ENCODE peak calls at places on chromosomes 2 and 18, in four cellular contexts. G, C, I and A are unnamed samples.
A peak's percentile ranks its signal among the peaks of the same experiment; 100 is the strongest.

GRCh38 chr2:203982276-203982675 is 45.7 kb downstream of the ICOS start:
- DNase-seq in C (no peak), G (no peak), I (no peak), A (no peak)

GRCh38 chr2:100670232-100670631 is 107.4 kb downstream of the PDCL3 start:
- DNase-seq in G (no peak), C (no peak), I (no peak), A (no peak)

GRCh38 chr2:229164545-229165249 is 106.4 kb downstream of the PID1 start:
- DNase-seq in C (no peak), G (no peak), I (no peak), A (no peak)

GRCh38 chr18:58541137-58541788 is 87.6 kb downstream of the ALPK2 start:
- DNase-seq in I (peak; percentile 26), C (no peak), G (no peak), A (no peak)

GRCh38 chr2:73915437-73915993 is 11.2 kb upstream of the DGUOK start:
- DNase-seq in I (no peak), G (peak; percentile 15), C (no peak), A (no peak)

GRCh38 chr2:69652206-69652605 is 8.7 kb upstream of the AAK1 start:
- DNase-seq in C (no peak), G (no peak), I (no peak), A (no peak)

GRCh38 chr2:240156026-240156390 is 15.6 kb upstream of the OTOS start:
- DNase-seq in G (no peak), C (no peak), I (no peak), A (no peak)

GRCh38 chr2:127623388-127624320 is 22.3 kb upstream of the GPR17 start:
- DNase-seq in G (no peak), C (no peak), I (no peak), A (no peak)

GRCh38 chr18:68735498-68736343 is 20.8 kb upstream of the TMX3 start:
- DNase-seq in C (no peak), G (peak; percentile 37), I (no peak), A (no peak)

GRCh38 chr2:213162515-213163118 is 11.2 kb upstream of the IKZF2 start:
- DNase-seq in G (no peak), I (no peak), C (no peak), A (no peak)

GRCh38 chr18:57505231-57505630 is 70.1 kb downstream of the ONECUT2 start:
- DNase-seq in C (no peak), I (no peak), G (no peak), A (no peak)

GRCh38 chr2:24360963-24361330 is 611 bp upstream of the ITSN2 start:
- DNase-seq in G (no peak), C (no peak), I (no peak), A (no peak)

GRCh38 chr2:176653856-176654443 is 384.7 kb downstream of the MTX2 start:
- DNase-seq in G (peak; percentile 36), C (peak; percentile 5), I (no peak), A (peak; percentile 31)

GRCh38 chr2:35033748-35034147 is 1321.8 kb upstream of the CRIM1 start:
- DNase-seq in G (no peak), C (no peak), I (no peak), A (no peak)